ENCODE peak calls at places on chromosome 1, in eight cellular contexts. E is testis, O is stomach, V is tibial artery, L is small intestine, J is lung, K is thoracic aorta, Z is fibroblast of lung. X is an unnamed sample. For H3K9me3 and H3K27me3, the result is how much of the 10 kb centered on the place peaks cover.

GRCh38 chr1:160400646-160401486 is 502 bp downstream of the VANGL2 start:
- DNase-seq in E (no peak), O (no peak), V (no peak), L (no peak), J (no peak), K (no peak), Z (no peak), X (no peak)

GRCh38 chr1:180600301-180600700 is 31.5 kb upstream of the XPR1 start:
- DNase-seq in E (no peak), O (no peak), V (no peak), L (no peak), J (no peak), K (no peak), Z (no peak), X (no peak)

GRCh38 chr1:26408604-26409003 is 2.0 kb upstream of the LIN28A start:
- DNase-seq in E (peak), O (peak), V (peak), L (peak), J (peak), K (no peak), Z (peak), X (peak)

GRCh38 chr1:214058071-214058470 is 70.3 kb downstream of the PROX1 start:
- DNase-seq in E (no peak), O (no peak), V (no peak), L (no peak), J (no peak), K (no peak), Z (no peak), X (no peak)

GRCh38 chr1:153597206-153597605 is 15.7 kb downstream of the S100A16 start:
- DNase-seq in E (no peak), O (no peak), V (no peak), L (peak), J (no peak), K (no peak), Z (peak), X (no peak)

GRCh38 chr1:109438798-109439297 is 12.6 kb upstream of the PSMA5 start:
- DNase-seq in E (no peak), O (no peak), V (no peak), L (no peak), J (no peak), K (no peak), Z (peak), X (no peak)

GRCh38 chr1:182299728-182300581 is 91.6 kb downstream of the GLUL start:
- DNase-seq in E (peak), O (peak), V (peak), L (peak), J (peak), K (no peak), Z (peak), X (peak)

GRCh38 chr1:200184196-200184595 is 156.7 kb downstream of the NR5A2 start:
- DNase-seq in E (peak), O (peak), V (peak), L (peak), J (peak), K (peak), Z (peak), X (peak)

GRCh38 chr1:92909321-92909720 is 51.9 kb downstream of the DIPK1A start:
- DNase-seq in E (no peak), O (no peak), V (no peak), L (no peak), J (no peak), K (no peak), Z (peak), X (no peak)

GRCh38 chr1:31458287-31458896 is 45.4 kb downstream of the SERINC2 start:
- DNase-seq in E (no peak), O (no peak), V (no peak), L (no peak), J (no peak), K (no peak), Z (no peak), X (no peak)

DNA sequence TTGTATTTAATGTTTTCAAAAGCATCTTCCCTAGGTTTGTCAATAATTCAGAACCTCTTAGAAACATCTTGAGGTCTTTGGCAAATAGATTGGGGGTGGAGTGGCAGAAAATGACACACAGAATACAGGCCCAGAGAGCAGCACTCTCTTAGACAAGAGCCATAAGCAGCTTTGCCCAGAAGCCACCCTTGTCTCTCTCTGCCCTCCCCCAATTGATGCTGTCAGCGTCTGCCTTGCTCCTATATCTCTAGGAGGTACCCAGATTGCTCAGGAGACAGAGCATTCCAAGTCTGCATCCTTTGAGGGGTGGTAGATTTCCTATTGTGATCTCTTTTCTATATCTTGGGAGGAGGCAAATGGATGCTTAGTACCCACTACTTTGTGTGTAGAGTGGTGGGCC is 1.7 kb downstream of the RGL1 start:
- DNase-seq in E (no peak), O (no peak), V (no peak), L (no peak), J (no peak), K (no peak), Z (no peak), X (no peak)
- H3K4me3 ChIP-seq in E (peak), O (peak), V (peak), L (no peak), J (peak), K (peak), Z (peak), X (peak)

GRCh38 chr1:18249691-18250090 is 142.1 kb downstream of the IGSF21 start:
- DNase-seq in E (no peak), O (no peak), V (no peak), L (no peak), J (no peak), K (no peak), Z (no peak), X (no peak)
- H3K9me3 ChIP-seq in E (under half), O (under half), V (under half), L (under half), J (under half), K (under half), Z (under half), X (under half)

GRCh38 chr1:154937051-154937987 is 800 bp upstream of the PMVK start:
- DNase-seq in E (peak), O (peak), V (peak), L (peak), J (peak), K (peak), Z (peak), X (peak)

GRCh38 chr1:154937988-154938386 is 1.5 kb upstream of the PMVK start:
- DNase-seq in E (no peak), O (no peak), V (no peak), L (no peak), J (no peak), K (no peak), Z (no peak), X (no peak)

GRCh38 chr1:154940213-154940879 is 3.8 kb upstream of the PMVK start:
- DNase-seq in E (no peak), O (no peak), V (no peak), L (no peak), J (no peak), K (no peak), Z (no peak), X (no peak)

GRCh38 chr1:154940880-154941228 is 4.3 kb upstream of the PMVK start:
- DNase-seq in E (no peak), O (no peak), V (no peak), L (no peak), J (no peak), K (no peak), Z (no peak), X (no peak)

GRCh38 chr1:154938604-154939399 is 2.3 kb upstream of the PMVK start:
- DNase-seq in E (peak), O (no peak), V (no peak), L (no peak), J (no peak), K (no peak), Z (no peak), X (no peak)
- H3K27me3 ChIP-seq in E (under half), O (under half), V (under half), L (under half), J (under half), K (under half), Z (under half), X (under half)

GRCh38 chr1:192626366-192627179 is 9.4 kb upstream of the RGS13 start:
- DNase-seq in E (no peak), O (no peak), V (no peak), L (no peak), J (no peak), K (no peak), Z (no peak), X (no peak)

GRCh38 chr1:192630521-192631287 is 5.2 kb upstream of the RGS13 start:
- DNase-seq in E (no peak), O (no peak), V (no peak), L (no peak), J (no peak), K (no peak), Z (no peak), X (no peak)

GRCh38 chr1:192629602-192630001 is 6.3 kb upstream of the RGS13 start:
- DNase-seq in E (no peak), O (no peak), V (no peak), L (no peak), J (no peak), K (no peak), Z (no peak), X (no peak)

GRCh38 chr1:192627901-192628300 is 8.0 kb upstream of the RGS13 start:
- DNase-seq in E (no peak), O (no peak), V (no peak), L (no peak), J (no peak), K (no peak), Z (no peak), X (no peak)

GRCh38 chr1:192628406-192629057 is 7.4 kb upstream of the RGS13 start:
- DNase-seq in E (no peak), O (no peak), V (no peak), L (no peak), J (no peak), K (no peak), Z (no peak), X (no peak)
- H3K4me3 ChIP-seq in E (no peak), O (no peak), V (no peak), L (no peak), J (no peak), K (no peak), Z (no peak), X (no peak)